ENCODE peak calls at places on chromosomes 4 and X, in eight cellular contexts. One of them, this sample, is unnamed.

GRCh38 chr4:100149190-100149589 is 41.1 kb downstream of the DDIT4L start:
- DNase-seq in adrenal gland: no peak
- DNase-seq in C1 segment of cervical spinal cord: no peak
- DNase-seq in nucleus accumbens: no peak
- DNase-seq in KBM-7: no peak
- DNase-seq in AG04450: no peak
- DNase-seq in psoas muscle: no peak
- DNase-seq in activated T-cell treated with anti-CD3 and anti-CD28 coated beads for 1 hour: no peak
- DNase-seq in this sample: no peak

GRCh38 chrX:70129811-70130210 is 3.4 kb upstream of the IGBP1 start:
- DNase-seq in adrenal gland: no peak
- DNase-seq in C1 segment of cervical spinal cord: no peak
- DNase-seq in nucleus accumbens: no peak
- DNase-seq in KBM-7: no peak
- DNase-seq in AG04450: no peak
- DNase-seq in psoas muscle: no peak
- DNase-seq in activated T-cell treated with anti-CD3 and anti-CD28 coated beads for 1 hour: no peak
- DNase-seq in this sample: no peak

GRCh38 chr4:163679189-163679588 is 184.7 kb downstream of the TMA16 start:
- DNase-seq in adrenal gland: peak
- DNase-seq in C1 segment of cervical spinal cord: no peak
- DNase-seq in nucleus accumbens: no peak
- DNase-seq in KBM-7: peak
- DNase-seq in AG04450: no peak
- DNase-seq in psoas muscle: no peak
- DNase-seq in activated T-cell treated with anti-CD3 and anti-CD28 coated beads for 1 hour: no peak
- DNase-seq in this sample: no peak

GRCh38 chr4:111707491-111707890 is 437.8 kb upstream of the FAM241A start:
- DNase-seq in adrenal gland: no peak
- DNase-seq in C1 segment of cervical spinal cord: no peak
- DNase-seq in nucleus accumbens: no peak
- DNase-seq in KBM-7: no peak
- DNase-seq in AG04450: no peak
- DNase-seq in psoas muscle: no peak
- DNase-seq in activated T-cell treated with anti-CD3 and anti-CD28 coated beads for 1 hour: no peak
- DNase-seq in this sample: no peak

GRCh38 chr4:74283614-74284013 is 24.7 kb upstream of the EPGN start:
- DNase-seq in adrenal gland: peak
- DNase-seq in C1 segment of cervical spinal cord: no peak
- DNase-seq in nucleus accumbens: no peak
- DNase-seq in KBM-7: no peak
- DNase-seq in AG04450: no peak
- DNase-seq in psoas muscle: no peak
- DNase-seq in activated T-cell treated with anti-CD3 and anti-CD28 coated beads for 1 hour: no peak
- DNase-seq in this sample: peak

GRCh38 chrX:13389501-13389900 is 69.6 kb upstream of the ATXN3L start:
- DNase-seq in adrenal gland: no peak
- DNase-seq in C1 segment of cervical spinal cord: no peak
- DNase-seq in nucleus accumbens: no peak
- DNase-seq in KBM-7: no peak
- DNase-seq in AG04450: no peak
- DNase-seq in psoas muscle: no peak
- DNase-seq in activated T-cell treated with anti-CD3 and anti-CD28 coated beads for 1 hour: no peak
- DNase-seq in this sample: no peak

GRCh38 chr4:89640620-89641366 is 196.2 kb downstream of the SNCA start:
- DNase-seq in adrenal gland: peak
- DNase-seq in C1 segment of cervical spinal cord: no peak
- DNase-seq in nucleus accumbens: no peak
- DNase-seq in KBM-7: no peak
- DNase-seq in AG04450: peak
- DNase-seq in psoas muscle: no peak
- DNase-seq in activated T-cell treated with anti-CD3 and anti-CD28 coated beads for 1 hour: no peak
- DNase-seq in this sample: no peak

GRCh38 chrX:23752740-23753435 is 9.8 kb upstream of the ACOT9 start:
- DNase-seq in adrenal gland: no peak
- DNase-seq in C1 segment of cervical spinal cord: no peak
- DNase-seq in nucleus accumbens: no peak
- DNase-seq in KBM-7: no peak
- DNase-seq in AG04450: no peak
- DNase-seq in psoas muscle: no peak
- DNase-seq in activated T-cell treated with anti-CD3 and anti-CD28 coated beads for 1 hour: no peak
- DNase-seq in this sample: no peak

GRCh38 chr4:169033660-169034059 is 23.6 kb upstream of the CBR4 start:
- DNase-seq in adrenal gland: no peak
- DNase-seq in C1 segment of cervical spinal cord: no peak
- DNase-seq in nucleus accumbens: no peak
- DNase-seq in KBM-7: peak
- DNase-seq in AG04450: no peak
- DNase-seq in psoas muscle: no peak
- DNase-seq in activated T-cell treated with anti-CD3 and anti-CD28 coated beads for 1 hour: no peak
- DNase-seq in this sample: no peak

GRCh38 chr4:138686078-138686477 is 329.5 kb upstream of the NOCT start:
- DNase-seq in adrenal gland: no peak
- DNase-seq in C1 segment of cervical spinal cord: no peak
- DNase-seq in nucleus accumbens: no peak
- DNase-seq in KBM-7: no peak
- DNase-seq in AG04450: no peak
- DNase-seq in psoas muscle: no peak
- DNase-seq in activated T-cell treated with anti-CD3 and anti-CD28 coated beads for 1 hour: no peak
- DNase-seq in this sample: no peak

GRCh38 chrX:110156167-110156754 is 153.3 kb downstream of the TMEM164 start:
- DNase-seq in adrenal gland: no peak
- DNase-seq in C1 segment of cervical spinal cord: no peak
- DNase-seq in nucleus accumbens: no peak
- DNase-seq in KBM-7: no peak
- DNase-seq in AG04450: no peak
- DNase-seq in psoas muscle: no peak
- DNase-seq in activated T-cell treated with anti-CD3 and anti-CD28 coated beads for 1 hour: no peak
- DNase-seq in this sample: no peak

GRCh38 chr4:101393256-101393655 is 45.9 kb upstream of the PPP3CA start:
- DNase-seq in adrenal gland: peak
- DNase-seq in C1 segment of cervical spinal cord: no peak
- DNase-seq in nucleus accumbens: no peak
- DNase-seq in KBM-7: no peak
- DNase-seq in AG04450: no peak
- DNase-seq in psoas muscle: no peak
- DNase-seq in activated T-cell treated with anti-CD3 and anti-CD28 coated beads for 1 hour: no peak
- DNase-seq in this sample: peak

GRCh38 chr4:16897991-16898827 is at the start of gene LDB2:
- DNase-seq in adrenal gland: peak
- DNase-seq in C1 segment of cervical spinal cord: no peak
- DNase-seq in nucleus accumbens: peak
- DNase-seq in KBM-7: no peak
- DNase-seq in AG04450: peak
- DNase-seq in psoas muscle: peak
- DNase-seq in activated T-cell treated with anti-CD3 and anti-CD28 coated beads for 1 hour: no peak
- DNase-seq in this sample: no peak

GRCh38 chr4:8592366-8593267 is at the start of gene CPZ:
- DNase-seq in adrenal gland: no peak
- DNase-seq in C1 segment of cervical spinal cord: no peak
- DNase-seq in nucleus accumbens: no peak
- DNase-seq in KBM-7: no peak
- DNase-seq in AG04450: no peak
- DNase-seq in psoas muscle: no peak
- DNase-seq in activated T-cell treated with anti-CD3 and anti-CD28 coated beads for 1 hour: no peak
- DNase-seq in this sample: no peak

GRCh38 chrX:72382199-72382590 is 76.5 kb upstream of the CITED1 start:
- DNase-seq in adrenal gland: no peak
- DNase-seq in C1 segment of cervical spinal cord: no peak
- DNase-seq in nucleus accumbens: no peak
- DNase-seq in KBM-7: peak
- DNase-seq in AG04450: no peak
- DNase-seq in psoas muscle: no peak
- DNase-seq in activated T-cell treated with anti-CD3 and anti-CD28 coated beads for 1 hour: no peak
- DNase-seq in this sample: no peak

GRCh38 chrX:79084923-79085322 is 59.6 kb upstream of the GPR174 start:
- DNase-seq in adrenal gland: no peak
- DNase-seq in C1 segment of cervical spinal cord: no peak
- DNase-seq in nucleus accumbens: no peak
- DNase-seq in KBM-7: no peak
- DNase-seq in AG04450: no peak
- DNase-seq in psoas muscle: no peak
- DNase-seq in activated T-cell treated with anti-CD3 and anti-CD28 coated beads for 1 hour: no peak
- DNase-seq in this sample: no peak

GRCh38 chr4:5460106-5460801 is 248.1 kb downstream of the EVC2 start:
- DNase-seq in adrenal gland: peak
- DNase-seq in C1 segment of cervical spinal cord: no peak
- DNase-seq in nucleus accumbens: no peak
- DNase-seq in KBM-7: peak
- DNase-seq in AG04450: peak
- DNase-seq in psoas muscle: no peak
- DNase-seq in activated T-cell treated with anti-CD3 and anti-CD28 coated beads for 1 hour: no peak
- DNase-seq in this sample: no peak

GRCh38 chr4:99091174-99091573 is 2.6 kb upstream of the ADH5 start:
- DNase-seq in adrenal gland: no peak
- DNase-seq in C1 segment of cervical spinal cord: no peak
- DNase-seq in nucleus accumbens: no peak
- DNase-seq in KBM-7: no peak
- DNase-seq in AG04450: no peak
- DNase-seq in psoas muscle: no peak
- DNase-seq in activated T-cell treated with anti-CD3 and anti-CD28 coated beads for 1 hour: no peak
- DNase-seq in this sample: no peak

GRCh38 chr4:29082684-29083083 is 1637.5 kb upstream of the PCDH7 start:
- DNase-seq in adrenal gland: no peak
- DNase-seq in C1 segment of cervical spinal cord: no peak
- DNase-seq in nucleus accumbens: no peak
- DNase-seq in KBM-7: no peak
- DNase-seq in AG04450: no peak
- DNase-seq in psoas muscle: no peak
- DNase-seq in activated T-cell treated with anti-CD3 and anti-CD28 coated beads for 1 hour: no peak
- DNase-seq in this sample: no peak

GRCh38 chr4:2036866-2037265 is 22.3 kb upstream of the NAT8L start:
- DNase-seq in adrenal gland: no peak
- DNase-seq in C1 segment of cervical spinal cord: no peak
- DNase-seq in nucleus accumbens: no peak
- DNase-seq in KBM-7: peak
- DNase-seq in AG04450: no peak
- DNase-seq in psoas muscle: no peak
- DNase-seq in activated T-cell treated with anti-CD3 and anti-CD28 coated beads for 1 hour: no peak
- DNase-seq in this sample: no peak

GRCh38 chrX:152601848-152602616 is 35.7 kb upstream of the GABRQ start:
- DNase-seq in adrenal gland: no peak
- DNase-seq in C1 segment of cervical spinal cord: no peak
- DNase-seq in nucleus accumbens: no peak
- DNase-seq in KBM-7: peak
- DNase-seq in AG04450: no peak
- DNase-seq in psoas muscle: no peak
- DNase-seq in activated T-cell treated with anti-CD3 and anti-CD28 coated beads for 1 hour: no peak
- DNase-seq in this sample: peak

GRCh38 chrX:26470946-26471345 is 255.0 kb downstream of the MAGEB5 start:
- DNase-seq in adrenal gland: no peak
- DNase-seq in C1 segment of cervical spinal cord: no peak
- DNase-seq in nucleus accumbens: no peak
- DNase-seq in KBM-7: no peak
- DNase-seq in AG04450: no peak
- DNase-seq in psoas muscle: no peak
- DNase-seq in activated T-cell treated with anti-CD3 and anti-CD28 coated beads for 1 hour: no peak
- DNase-seq in this sample: no peak

GRCh38 chrX:85326234-85327059 is 53.0 kb downstream of the POF1B start:
- DNase-seq in adrenal gland: no peak
- DNase-seq in C1 segment of cervical spinal cord: no peak
- DNase-seq in nucleus accumbens: no peak
- DNase-seq in KBM-7: no peak
- DNase-seq in AG04450: no peak
- DNase-seq in psoas muscle: no peak
- DNase-seq in activated T-cell treated with anti-CD3 and anti-CD28 coated beads for 1 hour: no peak
- DNase-seq in this sample: no peak

GRCh38 chr4:13907255-13907751 is 279.8 kb upstream of the BOD1L1 start:
- DNase-seq in adrenal gland: peak
- DNase-seq in C1 segment of cervical spinal cord: no peak
- DNase-seq in nucleus accumbens: no peak
- DNase-seq in KBM-7: no peak
- DNase-seq in AG04450: peak
- DNase-seq in psoas muscle: no peak
- DNase-seq in activated T-cell treated with anti-CD3 and anti-CD28 coated beads for 1 hour: no peak
- DNase-seq in this sample: peak

GRCh38 chr4:88014506-88014905 is 7.1 kb downstream of the PKD2 start:
- DNase-seq in adrenal gland: no peak
- DNase-seq in C1 segment of cervical spinal cord: no peak
- DNase-seq in nucleus accumbens: no peak
- DNase-seq in KBM-7: no peak
- DNase-seq in AG04450: no peak
- DNase-seq in psoas muscle: no peak
- DNase-seq in activated T-cell treated with anti-CD3 and anti-CD28 coated beads for 1 hour: no peak
- DNase-seq in this sample: no peak

GRCh38 chrX:3286196-3286920 is 60.1 kb downstream of the MXRA5 start:
- DNase-seq in adrenal gland: no peak
- DNase-seq in C1 segment of cervical spinal cord: no peak
- DNase-seq in nucleus accumbens: no peak
- DNase-seq in KBM-7: no peak
- DNase-seq in AG04450: no peak
- DNase-seq in psoas muscle: no peak
- DNase-seq in activated T-cell treated with anti-CD3 and anti-CD28 coated beads for 1 hour: no peak
- DNase-seq in this sample: no peak

GRCh38 chr4:19739101-19739651 is 512.5 kb upstream of the SLIT2 start:
- DNase-seq in adrenal gland: no peak
- DNase-seq in C1 segment of cervical spinal cord: no peak
- DNase-seq in nucleus accumbens: no peak
- DNase-seq in KBM-7: no peak
- DNase-seq in AG04450: peak
- DNase-seq in psoas muscle: no peak
- DNase-seq in activated T-cell treated with anti-CD3 and anti-CD28 coated beads for 1 hour: no peak
- DNase-seq in this sample: peak

GRCh38 chr4:83772680-83773079 is 236.8 kb downstream of the GPAT3 start:
- DNase-seq in adrenal gland: no peak
- DNase-seq in C1 segment of cervical spinal cord: no peak
- DNase-seq in nucleus accumbens: no peak
- DNase-seq in KBM-7: no peak
- DNase-seq in AG04450: no peak
- DNase-seq in psoas muscle: no peak
- DNase-seq in activated T-cell treated with anti-CD3 and anti-CD28 coated beads for 1 hour: no peak
- DNase-seq in this sample: no peak

GRCh38 chrX:151977009-151977408 is 2.5 kb upstream of the GABRE start:
- DNase-seq in adrenal gland: no peak
- DNase-seq in C1 segment of cervical spinal cord: no peak
- DNase-seq in nucleus accumbens: no peak
- DNase-seq in KBM-7: no peak
- DNase-seq in AG04450: no peak
- DNase-seq in psoas muscle: no peak
- DNase-seq in activated T-cell treated with anti-CD3 and anti-CD28 coated beads for 1 hour: no peak
- DNase-seq in this sample: no peak

GRCh38 chr4:4680758-4681157 is 138.9 kb upstream of the STX18 start:
- DNase-seq in adrenal gland: no peak
- DNase-seq in C1 segment of cervical spinal cord: no peak
- DNase-seq in nucleus accumbens: no peak
- DNase-seq in KBM-7: no peak
- DNase-seq in AG04450: no peak
- DNase-seq in psoas muscle: no peak
- DNase-seq in activated T-cell treated with anti-CD3 and anti-CD28 coated beads for 1 hour: no peak
- DNase-seq in this sample: no peak

GRCh38 chr4:15118281-15118680 is 116.0 kb downstream of the CPEB2 start:
- DNase-seq in adrenal gland: peak
- DNase-seq in C1 segment of cervical spinal cord: no peak
- DNase-seq in nucleus accumbens: no peak
- DNase-seq in KBM-7: no peak
- DNase-seq in AG04450: no peak
- DNase-seq in psoas muscle: no peak
- DNase-seq in activated T-cell treated with anti-CD3 and anti-CD28 coated beads for 1 hour: no peak
- DNase-seq in this sample: no peak

GRCh38 chrX:45524296-45524695 is 323.6 kb upstream of the DIPK2B start:
- DNase-seq in adrenal gland: no peak
- DNase-seq in C1 segment of cervical spinal cord: no peak
- DNase-seq in nucleus accumbens: no peak
- DNase-seq in KBM-7: no peak
- DNase-seq in AG04450: peak
- DNase-seq in psoas muscle: no peak
- DNase-seq in activated T-cell treated with anti-CD3 and anti-CD28 coated beads for 1 hour: no peak
- DNase-seq in this sample: no peak

GRCh38 chr4:40446785-40447184 is 111.7 kb downstream of the CHRNA9 start:
- DNase-seq in adrenal gland: no peak
- DNase-seq in C1 segment of cervical spinal cord: no peak
- DNase-seq in nucleus accumbens: no peak
- DNase-seq in KBM-7: no peak
- DNase-seq in AG04450: no peak
- DNase-seq in psoas muscle: no peak
- DNase-seq in activated T-cell treated with anti-CD3 and anti-CD28 coated beads for 1 hour: no peak
- DNase-seq in this sample: no peak